ENCODE peak calls at places on chromosomes 13 and 19, in nine cellular contexts. One of them, this sample, is unnamed.
A peak's percentile ranks its signal among the peaks of the same experiment; 100 is the strongest.

GRCh38 chr19:39154084-39154625 is 28.6 kb downstream of the PAK4 start:
- DNase-seq in activated CD8-positive, alpha-beta memory T cell treated with anti-CD3 and anti-CD28 coated beads for 1 hour: no peak
- DNase-seq in amygdala: no peak
- DNase-seq in endothelial cell: no peak
- DNase-seq in HTR-8/SVneo: no peak
- DNase-seq in nucleus accumbens: no peak
- DNase-seq in germinal center: no peak
- DNase-seq in NCI-H345: no peak
- DNase-seq in DND-41: no peak
- DNase-seq in this sample: no peak

GRCh38 chr13:65856464-65856863 is 1373.7 kb downstream of the PCDH9 start:
- DNase-seq in activated CD8-positive, alpha-beta memory T cell treated with anti-CD3 and anti-CD28 coated beads for 1 hour: no peak
- DNase-seq in amygdala: no peak
- DNase-seq in germinal center: no peak
- DNase-seq in nucleus accumbens: no peak
- DNase-seq in endothelial cell: no peak
- DNase-seq in NCI-H345: no peak
- DNase-seq in DND-41: no peak
- DNase-seq in HTR-8/SVneo: no peak
- DNase-seq in this sample: no peak

GRCh38 chr13:24511019-24511823 is 1.4 kb downstream of the PARP4 start:
- DNase-seq in NCI-H345: no peak
- DNase-seq in amygdala: no peak
- DNase-seq in activated CD8-positive, alpha-beta memory T cell treated with anti-CD3 and anti-CD28 coated beads for 1 hour: peak; percentile 3
- DNase-seq in HTR-8/SVneo: peak; percentile 45
- DNase-seq in nucleus accumbens: no peak
- DNase-seq in germinal center: peak; percentile 63
- DNase-seq in endothelial cell: no peak
- DNase-seq in DND-41: peak; percentile 28
- DNase-seq in this sample: no peak

GRCh38 chr13:98998831-98999634 is 21.2 kb upstream of the DOCK9 start:
- DNase-seq in DND-41: peak; percentile 53
- DNase-seq in NCI-H345: no peak
- DNase-seq in germinal center: no peak
- DNase-seq in activated CD8-positive, alpha-beta memory T cell treated with anti-CD3 and anti-CD28 coated beads for 1 hour: no peak
- DNase-seq in endothelial cell: no peak
- DNase-seq in amygdala: no peak
- DNase-seq in nucleus accumbens: no peak
- DNase-seq in HTR-8/SVneo: no peak
- DNase-seq in this sample: no peak

GRCh38 chr19:737591-738093 is 13.3 kb upstream of the MISP start:
- DNase-seq in nucleus accumbens: no peak
- DNase-seq in endothelial cell: peak; percentile 72
- DNase-seq in activated CD8-positive, alpha-beta memory T cell treated with anti-CD3 and anti-CD28 coated beads for 1 hour: peak; percentile 18
- DNase-seq in HTR-8/SVneo: peak; percentile 43
- DNase-seq in NCI-H345: no peak
- DNase-seq in germinal center: peak; percentile 82
- DNase-seq in amygdala: no peak
- DNase-seq in DND-41: peak; percentile 72
- DNase-seq in this sample: peak; percentile 8

GRCh38 chr19:54133312-54133956 is 4.1 kb upstream of the CNOT3 start:
- DNase-seq in HTR-8/SVneo: no peak
- DNase-seq in NCI-H345: peak; percentile 86
- DNase-seq in nucleus accumbens: peak; percentile 5
- DNase-seq in endothelial cell: no peak
- DNase-seq in amygdala: peak; percentile 80
- DNase-seq in activated CD8-positive, alpha-beta memory T cell treated with anti-CD3 and anti-CD28 coated beads for 1 hour: no peak
- DNase-seq in germinal center: no peak
- DNase-seq in DND-41: no peak
- DNase-seq in this sample: no peak

GRCh38 chr13:28475916-28476725 is 18.8 kb downstream of the FLT1 start:
- DNase-seq in activated CD8-positive, alpha-beta memory T cell treated with anti-CD3 and anti-CD28 coated beads for 1 hour: no peak
- DNase-seq in nucleus accumbens: no peak
- DNase-seq in NCI-H345: no peak
- DNase-seq in HTR-8/SVneo: no peak
- DNase-seq in amygdala: no peak
- DNase-seq in germinal center: no peak
- DNase-seq in DND-41: no peak
- DNase-seq in endothelial cell: no peak
- DNase-seq in this sample: no peak

GRCh38 chr19:4454952-4455738 is 2.4 kb downstream of the UBXN6 start:
- DNase-seq in HTR-8/SVneo: no peak
- DNase-seq in activated CD8-positive, alpha-beta memory T cell treated with anti-CD3 and anti-CD28 coated beads for 1 hour: no peak
- DNase-seq in endothelial cell: no peak
- DNase-seq in germinal center: no peak
- DNase-seq in DND-41: no peak
- DNase-seq in nucleus accumbens: no peak
- DNase-seq in amygdala: no peak
- DNase-seq in NCI-H345: no peak
- DNase-seq in this sample: no peak

GRCh38 chr19:12825259-12826131 is 8.9 kb downstream of the RTBDN start:
- DNase-seq in amygdala: no peak
- DNase-seq in NCI-H345: no peak
- DNase-seq in DND-41: no peak
- DNase-seq in nucleus accumbens: no peak
- DNase-seq in germinal center: peak; percentile 61
- DNase-seq in HTR-8/SVneo: no peak
- DNase-seq in endothelial cell: peak; percentile 83
- DNase-seq in activated CD8-positive, alpha-beta memory T cell treated with anti-CD3 and anti-CD28 coated beads for 1 hour: no peak
- DNase-seq in this sample: no peak

GRCh38 chr19:7830823-7831222 is 805 bp downstream of the EVI5L start:
- DNase-seq in DND-41: no peak
- DNase-seq in nucleus accumbens: no peak
- DNase-seq in amygdala: no peak
- DNase-seq in HTR-8/SVneo: no peak
- DNase-seq in NCI-H345: no peak
- DNase-seq in endothelial cell: no peak
- DNase-seq in activated CD8-positive, alpha-beta memory T cell treated with anti-CD3 and anti-CD28 coated beads for 1 hour: no peak
- DNase-seq in germinal center: no peak
- DNase-seq in this sample: no peak

GRCh38 chr13:97858161-97858560 is 95.3 kb upstream of the IPO5 start:
- DNase-seq in germinal center: no peak
- DNase-seq in NCI-H345: no peak
- DNase-seq in activated CD8-positive, alpha-beta memory T cell treated with anti-CD3 and anti-CD28 coated beads for 1 hour: no peak
- DNase-seq in amygdala: no peak
- DNase-seq in HTR-8/SVneo: no peak
- DNase-seq in nucleus accumbens: no peak
- DNase-seq in DND-41: no peak
- DNase-seq in endothelial cell: no peak
- DNase-seq in this sample: no peak

GRCh38 chr19:37564624-37565369 is 29.8 kb downstream of the ZNF571 start:
- DNase-seq in HTR-8/SVneo: no peak
- DNase-seq in endothelial cell: no peak
- DNase-seq in germinal center: no peak
- DNase-seq in activated CD8-positive, alpha-beta memory T cell treated with anti-CD3 and anti-CD28 coated beads for 1 hour: no peak
- DNase-seq in DND-41: no peak
- DNase-seq in NCI-H345: no peak
- DNase-seq in amygdala: no peak
- DNase-seq in nucleus accumbens: no peak
- DNase-seq in this sample: no peak

GRCh38 chr19:5141278-5141925 is 172.5 kb downstream of the KDM4B start:
- DNase-seq in germinal center: no peak
- DNase-seq in nucleus accumbens: no peak
- DNase-seq in HTR-8/SVneo: no peak
- DNase-seq in activated CD8-positive, alpha-beta memory T cell treated with anti-CD3 and anti-CD28 coated beads for 1 hour: no peak
- DNase-seq in endothelial cell: no peak
- DNase-seq in amygdala: peak; percentile 14
- DNase-seq in NCI-H345: no peak
- DNase-seq in DND-41: no peak
- DNase-seq in this sample: no peak

GRCh38 chr13:59458908-59459579 is 704.7 kb downstream of the DIAPH3 start:
- DNase-seq in HTR-8/SVneo: peak; percentile 20
- DNase-seq in endothelial cell: no peak
- DNase-seq in NCI-H345: no peak
- DNase-seq in activated CD8-positive, alpha-beta memory T cell treated with anti-CD3 and anti-CD28 coated beads for 1 hour: no peak
- DNase-seq in amygdala: no peak
- DNase-seq in DND-41: no peak
- DNase-seq in germinal center: no peak
- DNase-seq in nucleus accumbens: no peak
- DNase-seq in this sample: no peak

GRCh38 chr19:6227941-6228325 is 51.8 kb downstream of the MLLT1 start:
- DNase-seq in activated CD8-positive, alpha-beta memory T cell treated with anti-CD3 and anti-CD28 coated beads for 1 hour: no peak
- DNase-seq in germinal center: no peak
- DNase-seq in DND-41: no peak
- DNase-seq in endothelial cell: no peak
- DNase-seq in HTR-8/SVneo: no peak
- DNase-seq in amygdala: no peak
- DNase-seq in nucleus accumbens: no peak
- DNase-seq in NCI-H345: no peak
- DNase-seq in this sample: no peak

GRCh38 chr19:17522988-17523872 is 11.8 kb downstream of the PGLS start:
- DNase-seq in NCI-H345: no peak
- DNase-seq in HTR-8/SVneo: no peak
- DNase-seq in germinal center: peak; percentile 82
- DNase-seq in nucleus accumbens: no peak
- DNase-seq in endothelial cell: no peak
- DNase-seq in DND-41: peak; percentile 97
- DNase-seq in amygdala: peak; percentile 35
- DNase-seq in activated CD8-positive, alpha-beta memory T cell treated with anti-CD3 and anti-CD28 coated beads for 1 hour: no peak
- DNase-seq in this sample: peak; percentile 15

GRCh38 chr13:98807774-98808173 is 55.3 kb upstream of the SLC15A1 start:
- DNase-seq in DND-41: no peak
- DNase-seq in HTR-8/SVneo: no peak
- DNase-seq in germinal center: no peak
- DNase-seq in NCI-H345: no peak
- DNase-seq in endothelial cell: no peak
- DNase-seq in activated CD8-positive, alpha-beta memory T cell treated with anti-CD3 and anti-CD28 coated beads for 1 hour: no peak
- DNase-seq in amygdala: no peak
- DNase-seq in nucleus accumbens: no peak
- DNase-seq in this sample: no peak

GRCh38 chr13:45372189-45373115 is 31.5 kb upstream of the TPT1 start:
- DNase-seq in germinal center: no peak
- DNase-seq in HTR-8/SVneo: no peak
- DNase-seq in nucleus accumbens: no peak
- DNase-seq in NCI-H345: no peak
- DNase-seq in DND-41: no peak
- DNase-seq in activated CD8-positive, alpha-beta memory T cell treated with anti-CD3 and anti-CD28 coated beads for 1 hour: no peak
- DNase-seq in endothelial cell: no peak
- DNase-seq in amygdala: no peak
- DNase-seq in this sample: no peak

GRCh38 chr19:10334340-10335148 is 1.2 kb upstream of the RAVER1 start:
- DNase-seq in nucleus accumbens: peak; percentile 47
- DNase-seq in HTR-8/SVneo: peak; percentile 92
- DNase-seq in germinal center: peak; percentile 34
- DNase-seq in DND-41: peak; percentile 56
- DNase-seq in amygdala: peak; percentile 57
- DNase-seq in activated CD8-positive, alpha-beta memory T cell treated with anti-CD3 and anti-CD28 coated beads for 1 hour: no peak
- DNase-seq in NCI-H345: peak; percentile 70
- DNase-seq in endothelial cell: peak; percentile 97
- DNase-seq in this sample: no peak

GRCh38 chr19:3544742-3545668 is 6.0 kb downstream of the TEKTIP1 start:
- DNase-seq in activated CD8-positive, alpha-beta memory T cell treated with anti-CD3 and anti-CD28 coated beads for 1 hour: peak; percentile 50
- DNase-seq in endothelial cell: peak; percentile 95
- DNase-seq in NCI-H345: peak; percentile 39
- DNase-seq in DND-41: peak; percentile 69
- DNase-seq in nucleus accumbens: peak; percentile 95
- DNase-seq in HTR-8/SVneo: peak; percentile 70
- DNase-seq in germinal center: peak; percentile 78
- DNase-seq in amygdala: peak; percentile 75
- DNase-seq in this sample: peak; percentile 61

GRCh38 chr19:51064534-51065220 is at the start of gene KLK13:
- DNase-seq in activated CD8-positive, alpha-beta memory T cell treated with anti-CD3 and anti-CD28 coated beads for 1 hour: no peak
- DNase-seq in HTR-8/SVneo: peak; percentile 29
- DNase-seq in germinal center: no peak
- DNase-seq in NCI-H345: no peak
- DNase-seq in nucleus accumbens: no peak
- DNase-seq in DND-41: no peak
- DNase-seq in amygdala: no peak
- DNase-seq in endothelial cell: peak; percentile 18
- DNase-seq in this sample: no peak

GRCh38 chr19:58387338-58388174 is 487 bp downstream of the RPS5 start:
- DNase-seq in endothelial cell: peak; percentile 4
- DNase-seq in HTR-8/SVneo: no peak
- DNase-seq in amygdala: no peak
- DNase-seq in germinal center: no peak
- DNase-seq in DND-41: no peak
- DNase-seq in nucleus accumbens: no peak
- DNase-seq in activated CD8-positive, alpha-beta memory T cell treated with anti-CD3 and anti-CD28 coated beads for 1 hour: no peak
- DNase-seq in NCI-H345: no peak
- DNase-seq in this sample: no peak

GRCh38 chr19:35291916-35292315 is at the start of gene MAG:
- DNase-seq in amygdala: peak; percentile 80
- DNase-seq in NCI-H345: no peak
- DNase-seq in HTR-8/SVneo: no peak
- DNase-seq in germinal center: no peak
- DNase-seq in activated CD8-positive, alpha-beta memory T cell treated with anti-CD3 and anti-CD28 coated beads for 1 hour: no peak
- DNase-seq in DND-41: no peak
- DNase-seq in nucleus accumbens: peak; percentile 93
- DNase-seq in endothelial cell: no peak
- DNase-seq in this sample: no peak

GRCh38 chr19:6693056-6693471 is 23.1 kb upstream of the TNFSF14 start:
- DNase-seq in NCI-H345: no peak
- DNase-seq in germinal center: no peak
- DNase-seq in nucleus accumbens: no peak
- DNase-seq in activated CD8-positive, alpha-beta memory T cell treated with anti-CD3 and anti-CD28 coated beads for 1 hour: no peak
- DNase-seq in endothelial cell: no peak
- DNase-seq in amygdala: no peak
- DNase-seq in DND-41: no peak
- DNase-seq in HTR-8/SVneo: no peak
- DNase-seq in this sample: no peak

GRCh38 chr19:55600336-55601028 is 394 bp downstream of the ZNF524 start:
- DNase-seq in NCI-H345: peak; percentile 90
- DNase-seq in nucleus accumbens: no peak
- DNase-seq in germinal center: no peak
- DNase-seq in DND-41: peak; percentile 94
- DNase-seq in activated CD8-positive, alpha-beta memory T cell treated with anti-CD3 and anti-CD28 coated beads for 1 hour: no peak
- DNase-seq in amygdala: peak; percentile 85
- DNase-seq in HTR-8/SVneo: peak; percentile 65
- DNase-seq in endothelial cell: peak; percentile 85
- DNase-seq in this sample: no peak

GRCh38 chr13:93270769-93271753 is 44.5 kb downstream of the GPC6 start:
- DNase-seq in activated CD8-positive, alpha-beta memory T cell treated with anti-CD3 and anti-CD28 coated beads for 1 hour: no peak
- DNase-seq in endothelial cell: no peak
- DNase-seq in HTR-8/SVneo: no peak
- DNase-seq in germinal center: no peak
- DNase-seq in nucleus accumbens: no peak
- DNase-seq in NCI-H345: peak; percentile 28
- DNase-seq in DND-41: no peak
- DNase-seq in amygdala: no peak
- DNase-seq in this sample: no peak

GRCh38 chr13:27627377-27627776 is 5.7 kb downstream of the POLR1D start:
- DNase-seq in activated CD8-positive, alpha-beta memory T cell treated with anti-CD3 and anti-CD28 coated beads for 1 hour: no peak
- DNase-seq in HTR-8/SVneo: no peak
- DNase-seq in NCI-H345: no peak
- DNase-seq in nucleus accumbens: no peak
- DNase-seq in DND-41: no peak
- DNase-seq in endothelial cell: no peak
- DNase-seq in amygdala: no peak
- DNase-seq in germinal center: no peak
- DNase-seq in this sample: no peak

GRCh38 chr19:32200312-32201038 is 144.9 kb upstream of the ZNF507 start:
- DNase-seq in amygdala: peak; percentile 2
- DNase-seq in DND-41: no peak
- DNase-seq in HTR-8/SVneo: no peak
- DNase-seq in nucleus accumbens: peak; percentile 19
- DNase-seq in germinal center: no peak
- DNase-seq in NCI-H345: no peak
- DNase-seq in activated CD8-positive, alpha-beta memory T cell treated with anti-CD3 and anti-CD28 coated beads for 1 hour: no peak
- DNase-seq in endothelial cell: no peak
- DNase-seq in this sample: no peak